ENCODE peak calls at places on chromosomes 2 and 18, in eight cellular contexts. One of them, this sample, is unnamed. For H3K4me1, the result is how much of the 10 kb centered on the place peaks cover.

GRCh38 chr2:83378921-83379320 is 1080.2 kb downstream of the SUCLG1 start:
- DNase-seq in lower lobe of right lung: no peak
- DNase-seq in kidney: no peak
- DNase-seq in neural progenitor cell: no peak
- DNase-seq in stomach: no peak
- DNase-seq in mesendoderm: no peak
- DNase-seq in endodermal cell: no peak
- DNase-seq in suprapubic skin: no peak
- DNase-seq in this sample: no peak

GRCh38 chr2:33069894-33070651 is 123.3 kb downstream of the LTBP1 start:
- DNase-seq in neural progenitor cell: no peak
- DNase-seq in endodermal cell: no peak
- DNase-seq in stomach: peak
- DNase-seq in kidney: peak
- DNase-seq in suprapubic skin: no peak
- DNase-seq in mesendoderm: peak
- DNase-seq in lower lobe of right lung: no peak
- DNase-seq in this sample: no peak

GRCh38 chr18:57921708-57922107 is 118.6 kb upstream of the ATP8B1 start:
- DNase-seq in stomach: no peak
- DNase-seq in neural progenitor cell: no peak
- DNase-seq in endodermal cell: no peak
- DNase-seq in lower lobe of right lung: no peak
- DNase-seq in suprapubic skin: no peak
- DNase-seq in mesendoderm: peak
- DNase-seq in kidney: no peak
- DNase-seq in this sample: no peak

GRCh38 chr2:79235135-79235534 is 75.6 kb upstream of the REG3A start:
- DNase-seq in mesendoderm: peak
- DNase-seq in lower lobe of right lung: no peak
- DNase-seq in stomach: no peak
- DNase-seq in suprapubic skin: no peak
- DNase-seq in kidney: no peak
- DNase-seq in endodermal cell: peak
- DNase-seq in neural progenitor cell: peak
- DNase-seq in this sample: no peak

GRCh38 chr2:126029316-126029715 is 626.6 kb upstream of the GYPC start:
- DNase-seq in kidney: no peak
- DNase-seq in mesendoderm: peak
- DNase-seq in stomach: no peak
- DNase-seq in lower lobe of right lung: no peak
- DNase-seq in neural progenitor cell: peak
- DNase-seq in endodermal cell: peak
- DNase-seq in suprapubic skin: no peak
- DNase-seq in this sample: peak

GRCh38 chr2:50514881-50515280 is 517.1 kb downstream of the NRXN1 start:
- DNase-seq in lower lobe of right lung: no peak
- DNase-seq in suprapubic skin: no peak
- DNase-seq in neural progenitor cell: peak
- DNase-seq in mesendoderm: peak
- DNase-seq in endodermal cell: peak
- DNase-seq in stomach: no peak
- DNase-seq in kidney: no peak
- DNase-seq in this sample: peak

GRCh38 chr2:239550336-239550735 is 149.5 kb upstream of the HDAC4 start:
- DNase-seq in lower lobe of right lung: no peak
- DNase-seq in suprapubic skin: no peak
- DNase-seq in mesendoderm: peak
- DNase-seq in kidney: no peak
- DNase-seq in endodermal cell: no peak
- DNase-seq in stomach: no peak
- DNase-seq in neural progenitor cell: no peak
- DNase-seq in this sample: no peak

GRCh38 chr2:168165418-168165817 is 82.0 kb downstream of the STK39 start:
- DNase-seq in mesendoderm: no peak
- DNase-seq in endodermal cell: no peak
- DNase-seq in stomach: no peak
- DNase-seq in lower lobe of right lung: no peak
- DNase-seq in suprapubic skin: no peak
- DNase-seq in neural progenitor cell: peak
- DNase-seq in kidney: no peak
- DNase-seq in this sample: no peak

GRCh38 chr2:218659988-218660358 is 490 bp downstream of the BCS1L start:
- DNase-seq in neural progenitor cell: no peak
- DNase-seq in suprapubic skin: no peak
- DNase-seq in mesendoderm: no peak
- DNase-seq in kidney: no peak
- DNase-seq in stomach: no peak
- DNase-seq in endodermal cell: no peak
- DNase-seq in lower lobe of right lung: no peak
- DNase-seq in this sample: no peak

GRCh38 chr18:32771169-32771751 is 1.6 kb downstream of the KLHL14 start:
- DNase-seq in mesendoderm: peak
- DNase-seq in endodermal cell: peak
- DNase-seq in stomach: no peak
- DNase-seq in suprapubic skin: no peak
- DNase-seq in lower lobe of right lung: no peak
- DNase-seq in neural progenitor cell: peak
- DNase-seq in kidney: peak
- DNase-seq in this sample: no peak

GRCh38 chr2:126879348-126880261 is 19.1 kb upstream of the TEX51 start:
- DNase-seq in stomach: no peak
- DNase-seq in mesendoderm: no peak
- DNase-seq in lower lobe of right lung: no peak
- DNase-seq in kidney: no peak
- DNase-seq in neural progenitor cell: no peak
- DNase-seq in suprapubic skin: no peak
- DNase-seq in endodermal cell: peak
- DNase-seq in this sample: no peak

GRCh38 chr2:134325696-134326095 is 71.8 kb downstream of the MGAT5 start:
- DNase-seq in endodermal cell: no peak
- DNase-seq in stomach: no peak
- DNase-seq in mesendoderm: no peak
- DNase-seq in neural progenitor cell: no peak
- DNase-seq in suprapubic skin: no peak
- DNase-seq in lower lobe of right lung: no peak
- DNase-seq in kidney: no peak
- DNase-seq in this sample: no peak

GRCh38 chr2:134324942-134325341 is 71.1 kb downstream of the MGAT5 start:
- DNase-seq in endodermal cell: no peak
- DNase-seq in lower lobe of right lung: no peak
- DNase-seq in kidney: no peak
- DNase-seq in stomach: no peak
- DNase-seq in neural progenitor cell: no peak
- DNase-seq in suprapubic skin: no peak
- DNase-seq in mesendoderm: no peak
- DNase-seq in this sample: no peak

GRCh38 chr2:134327367-134327766 is 73.5 kb downstream of the MGAT5 start:
- DNase-seq in suprapubic skin: no peak
- DNase-seq in endodermal cell: no peak
- DNase-seq in stomach: no peak
- DNase-seq in kidney: no peak
- DNase-seq in mesendoderm: no peak
- DNase-seq in lower lobe of right lung: no peak
- DNase-seq in neural progenitor cell: no peak
- DNase-seq in this sample: no peak

GRCh38 chr2:134320930-134321329 is 67.1 kb downstream of the MGAT5 start:
- DNase-seq in mesendoderm: no peak
- DNase-seq in stomach: no peak
- DNase-seq in endodermal cell: no peak
- DNase-seq in kidney: no peak
- DNase-seq in neural progenitor cell: no peak
- DNase-seq in lower lobe of right lung: no peak
- DNase-seq in suprapubic skin: no peak
- DNase-seq in this sample: no peak

DNA sequence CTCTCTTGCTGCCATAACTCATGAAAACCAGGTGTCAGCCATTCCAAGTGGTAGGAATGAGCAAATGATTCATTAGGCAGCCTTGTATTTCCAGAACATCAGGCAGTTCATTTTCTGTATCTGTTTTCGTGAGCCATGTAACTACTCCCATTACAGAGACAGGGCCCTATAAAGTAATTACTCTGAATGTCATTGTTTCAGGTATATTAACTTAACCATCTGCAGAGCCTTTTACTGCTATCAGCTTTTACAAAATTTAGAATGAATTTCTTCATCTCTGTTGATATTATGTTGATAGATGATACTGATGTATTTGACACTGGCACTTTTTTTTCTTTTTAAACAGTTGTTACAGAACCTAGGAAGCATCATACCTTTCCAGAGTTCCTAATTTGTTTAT is 69.9 kb downstream of the MGAT5 start:
- DNase-seq in stomach: no peak
- DNase-seq in lower lobe of right lung: no peak
- DNase-seq in neural progenitor cell: no peak
- DNase-seq in kidney: no peak
- DNase-seq in endodermal cell: no peak
- DNase-seq in mesendoderm: no peak
- DNase-seq in suprapubic skin: no peak
- DNase-seq in this sample: no peak
- H3K4me1 ChIP-seq in stomach: under half
- H3K4me1 ChIP-seq in lower lobe of right lung: under half
- H3K4me1 ChIP-seq in neural progenitor cell: under half
- H3K4me1 ChIP-seq in kidney: under half
- H3K4me1 ChIP-seq in endodermal cell: under half
- H3K4me1 ChIP-seq in mesendoderm: under half
- H3K4me1 ChIP-seq in suprapubic skin: under half
- H3K4me1 ChIP-seq in this sample: under half

DNA sequence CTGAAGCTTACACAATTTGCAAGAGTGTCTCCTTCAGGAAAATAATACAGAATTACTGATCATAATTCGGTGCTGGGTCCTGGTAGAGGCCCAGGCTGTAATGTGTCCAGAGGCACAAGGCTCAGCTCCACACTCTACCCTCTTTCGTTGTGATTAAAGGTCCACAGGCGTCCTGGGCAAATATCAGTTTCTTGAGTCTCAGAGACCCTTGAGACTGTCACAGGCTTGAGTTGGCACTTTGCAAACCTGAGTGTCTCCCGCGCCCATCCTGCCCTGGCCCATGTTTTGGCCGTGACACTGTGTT is 46.9 kb upstream of the SMAD7 start:
- DNase-seq in stomach: no peak
- DNase-seq in mesendoderm: no peak
- DNase-seq in neural progenitor cell: no peak
- DNase-seq in endodermal cell: no peak
- DNase-seq in kidney: no peak
- DNase-seq in suprapubic skin: no peak
- DNase-seq in lower lobe of right lung: no peak
- DNase-seq in this sample: no peak
- H3K4me1 ChIP-seq in stomach: under half
- H3K4me1 ChIP-seq in mesendoderm: under half
- H3K4me1 ChIP-seq in neural progenitor cell: under half
- H3K4me1 ChIP-seq in endodermal cell: under half
- H3K4me1 ChIP-seq in kidney: under half
- H3K4me1 ChIP-seq in suprapubic skin: under half
- H3K4me1 ChIP-seq in lower lobe of right lung: under half
- H3K4me1 ChIP-seq in this sample: under half

GRCh38 chr18:7725897-7726296 is 158.8 kb downstream of the PTPRM start:
- DNase-seq in endodermal cell: no peak
- DNase-seq in lower lobe of right lung: no peak
- DNase-seq in kidney: no peak
- DNase-seq in neural progenitor cell: no peak
- DNase-seq in stomach: no peak
- DNase-seq in mesendoderm: no peak
- DNase-seq in suprapubic skin: no peak
- DNase-seq in this sample: no peak
- H3K4me1 ChIP-seq in endodermal cell: under half
- H3K4me1 ChIP-seq in lower lobe of right lung: under half
- H3K4me1 ChIP-seq in kidney: under half
- H3K4me1 ChIP-seq in neural progenitor cell: under half
- H3K4me1 ChIP-seq in stomach: under half
- H3K4me1 ChIP-seq in mesendoderm: under half
- H3K4me1 ChIP-seq in suprapubic skin: under half
- H3K4me1 ChIP-seq in this sample: under half

GRCh38 chr2:150480971-150481830 is 6.3 kb downstream of the RND3 start:
- DNase-seq in endodermal cell: no peak
- DNase-seq in kidney: no peak
- DNase-seq in suprapubic skin: no peak
- DNase-seq in mesendoderm: no peak
- DNase-seq in lower lobe of right lung: no peak
- DNase-seq in stomach: no peak
- DNase-seq in neural progenitor cell: no peak
- DNase-seq in this sample: no peak
- H3K4me1 ChIP-seq in endodermal cell: under half
- H3K4me1 ChIP-seq in kidney: under half
- H3K4me1 ChIP-seq in suprapubic skin: half or more
- H3K4me1 ChIP-seq in mesendoderm: under half
- H3K4me1 ChIP-seq in lower lobe of right lung: half or more
- H3K4me1 ChIP-seq in stomach: half or more
- H3K4me1 ChIP-seq in neural progenitor cell: under half
- H3K4me1 ChIP-seq in this sample: under half

GRCh38 chr2:43077876-43078275 is 148.5 kb downstream of the ZFP36L2 start:
- DNase-seq in stomach: no peak
- DNase-seq in neural progenitor cell: no peak
- DNase-seq in suprapubic skin: no peak
- DNase-seq in endodermal cell: no peak
- DNase-seq in lower lobe of right lung: no peak
- DNase-seq in mesendoderm: no peak
- DNase-seq in kidney: no peak
- DNase-seq in this sample: no peak
- H3K4me1 ChIP-seq in stomach: under half
- H3K4me1 ChIP-seq in neural progenitor cell: under half
- H3K4me1 ChIP-seq in suprapubic skin: half or more
- H3K4me1 ChIP-seq in endodermal cell: under half
- H3K4me1 ChIP-seq in lower lobe of right lung: under half
- H3K4me1 ChIP-seq in mesendoderm: under half
- H3K4me1 ChIP-seq in kidney: under half
- H3K4me1 ChIP-seq in this sample: under half